ENCODE peak calls at places on chromosomes 12 and 14, in six cellular contexts. One of them, this sample, is unnamed.

GRCh38 chr14:103416916-103417315 is 31.7 kb downstream of the MARK3 start:
- DNase-seq in astrocyte of the spinal cord: no peak
- DNase-seq in AG04450: no peak
- DNase-seq in tibial nerve: no peak
- DNase-seq in tibial artery: no peak
- DNase-seq in K562: no peak
- DNase-seq in this sample: no peak

GRCh38 chr14:38143651-38144505 is 63.8 kb upstream of the SSTR1 start:
- DNase-seq in astrocyte of the spinal cord: peak
- DNase-seq in AG04450: peak
- DNase-seq in tibial nerve: no peak
- DNase-seq in tibial artery: no peak
- DNase-seq in K562: no peak
- DNase-seq in this sample: no peak

GRCh38 chr12:111100554-111100953 is 180.2 kb upstream of the MYL2 start:
- DNase-seq in astrocyte of the spinal cord: no peak
- DNase-seq in AG04450: no peak
- DNase-seq in tibial nerve: no peak
- DNase-seq in tibial artery: no peak
- DNase-seq in K562: no peak
- DNase-seq in this sample: no peak

GRCh38 chr12:110853856-110854255 is 7.1 kb downstream of the CCDC63 start:
- DNase-seq in astrocyte of the spinal cord: no peak
- DNase-seq in AG04450: no peak
- DNase-seq in tibial nerve: no peak
- DNase-seq in tibial artery: no peak
- DNase-seq in K562: no peak
- DNase-seq in this sample: no peak

GRCh38 chr12:49230176-49230575 is 34.7 kb upstream of the TUBA1C start:
- DNase-seq in astrocyte of the spinal cord: no peak
- DNase-seq in AG04450: no peak
- DNase-seq in tibial nerve: no peak
- DNase-seq in tibial artery: no peak
- DNase-seq in K562: no peak
- DNase-seq in this sample: no peak

GRCh38 chr12:68358532-68359485 is 26.6 kb upstream of the MDM1 start:
- DNase-seq in astrocyte of the spinal cord: peak
- DNase-seq in AG04450: peak
- DNase-seq in tibial nerve: peak
- DNase-seq in tibial artery: peak
- DNase-seq in K562: peak
- DNase-seq in this sample: peak

GRCh38 chr12:76698966-76699365 is 64.9 kb upstream of the ZDHHC17 start:
- DNase-seq in astrocyte of the spinal cord: no peak
- DNase-seq in AG04450: no peak
- DNase-seq in tibial nerve: no peak
- DNase-seq in tibial artery: no peak
- DNase-seq in K562: no peak
- DNase-seq in this sample: no peak

GRCh38 chr12:87274594-87275245 is 754.5 kb downstream of the C12orf50 start:
- DNase-seq in astrocyte of the spinal cord: peak
- DNase-seq in AG04450: no peak
- DNase-seq in tibial nerve: no peak
- DNase-seq in tibial artery: no peak
- DNase-seq in K562: peak
- DNase-seq in this sample: peak

GRCh38 chr12:51815571-51815970 is 32.9 kb downstream of the FIGNL2 start:
- DNase-seq in astrocyte of the spinal cord: no peak
- DNase-seq in AG04450: no peak
- DNase-seq in tibial nerve: no peak
- DNase-seq in tibial artery: no peak
- DNase-seq in K562: no peak
- DNase-seq in this sample: no peak

GRCh38 chr12:110262442-110263388 is 18.3 kb upstream of the ATP2A2 start:
- DNase-seq in astrocyte of the spinal cord: no peak
- DNase-seq in AG04450: no peak
- DNase-seq in tibial nerve: no peak
- DNase-seq in tibial artery: no peak
- DNase-seq in K562: no peak
- DNase-seq in this sample: no peak

GRCh38 chr14:29643415-29644206 is 284.0 kb downstream of the PRKD1 start:
- DNase-seq in astrocyte of the spinal cord: peak
- DNase-seq in AG04450: no peak
- DNase-seq in tibial nerve: no peak
- DNase-seq in tibial artery: no peak
- DNase-seq in K562: no peak
- DNase-seq in this sample: no peak

GRCh38 chr12:120884644-120885043 is 19.5 kb downstream of the SPPL3 start:
- DNase-seq in astrocyte of the spinal cord: no peak
- DNase-seq in AG04450: no peak
- DNase-seq in tibial nerve: no peak
- DNase-seq in tibial artery: no peak
- DNase-seq in K562: no peak
- DNase-seq in this sample: no peak

GRCh38 chr14:68692916-68693771 is 99.7 kb downstream of the ZFP36L1 start:
- DNase-seq in astrocyte of the spinal cord: peak
- DNase-seq in AG04450: peak
- DNase-seq in tibial nerve: no peak
- DNase-seq in tibial artery: peak
- DNase-seq in K562: no peak
- DNase-seq in this sample: no peak

GRCh38 chr12:4118017-4118510 is 155.5 kb upstream of the CCND2 start:
- DNase-seq in astrocyte of the spinal cord: peak
- DNase-seq in AG04450: peak
- DNase-seq in tibial nerve: peak
- DNase-seq in tibial artery: peak
- DNase-seq in K562: no peak
- DNase-seq in this sample: no peak

GRCh38 chr12:89507015-89507824 is 17.4 kb downstream of the GALNT4 start:
- DNase-seq in astrocyte of the spinal cord: no peak
- DNase-seq in AG04450: no peak
- DNase-seq in tibial nerve: no peak
- DNase-seq in tibial artery: no peak
- DNase-seq in K562: no peak
- DNase-seq in this sample: no peak

GRCh38 chr12:119593578-119594398 is at the start of gene TMEM233:
- DNase-seq in astrocyte of the spinal cord: peak
- DNase-seq in AG04450: no peak
- DNase-seq in tibial nerve: no peak
- DNase-seq in tibial artery: peak
- DNase-seq in K562: no peak
- DNase-seq in this sample: peak

GRCh38 chr12:48973531-48973930 is 2.0 kb upstream of the WNT10B start:
- DNase-seq in astrocyte of the spinal cord: no peak
- DNase-seq in AG04450: no peak
- DNase-seq in tibial nerve: peak
- DNase-seq in tibial artery: peak
- DNase-seq in K562: peak
- DNase-seq in this sample: no peak

GRCh38 chr14:105563347-105563737 is 37.0 kb downstream of the TMEM121 start:
- DNase-seq in astrocyte of the spinal cord: no peak
- DNase-seq in AG04450: no peak
- DNase-seq in tibial nerve: no peak
- DNase-seq in tibial artery: no peak
- DNase-seq in K562: no peak
- DNase-seq in this sample: no peak

GRCh38 chr14:71166434-71166833 is 259.2 kb downstream of the PCNX1 start:
- DNase-seq in astrocyte of the spinal cord: peak
- DNase-seq in AG04450: peak
- DNase-seq in tibial nerve: no peak
- DNase-seq in tibial artery: no peak
- DNase-seq in K562: no peak
- DNase-seq in this sample: peak

GRCh38 chr14:58060898-58061297 is 91.1 kb downstream of the ARMH4 start:
- DNase-seq in astrocyte of the spinal cord: no peak
- DNase-seq in AG04450: no peak
- DNase-seq in tibial nerve: no peak
- DNase-seq in tibial artery: no peak
- DNase-seq in K562: no peak
- DNase-seq in this sample: no peak

GRCh38 chr14:94011795-94012194 is 14.3 kb upstream of the OTUB2 start:
- DNase-seq in astrocyte of the spinal cord: peak
- DNase-seq in AG04450: no peak
- DNase-seq in tibial nerve: no peak
- DNase-seq in tibial artery: no peak
- DNase-seq in K562: no peak
- DNase-seq in this sample: no peak

GRCh38 chr12:58533652-58534051 is 386.7 kb downstream of the LRIG3 start:
- DNase-seq in astrocyte of the spinal cord: no peak
- DNase-seq in AG04450: no peak
- DNase-seq in tibial nerve: no peak
- DNase-seq in tibial artery: no peak
- DNase-seq in K562: no peak
- DNase-seq in this sample: no peak

GRCh38 chr12:43676183-43676813 is 82.3 kb downstream of the PUS7L start:
- DNase-seq in astrocyte of the spinal cord: no peak
- DNase-seq in AG04450: no peak
- DNase-seq in tibial nerve: no peak
- DNase-seq in tibial artery: no peak
- DNase-seq in K562: peak
- DNase-seq in this sample: peak

GRCh38 chr12:113071063-113071426 is 14.5 kb downstream of the DTX1 start:
- DNase-seq in astrocyte of the spinal cord: no peak
- DNase-seq in AG04450: no peak
- DNase-seq in tibial nerve: no peak
- DNase-seq in tibial artery: no peak
- DNase-seq in K562: no peak
- DNase-seq in this sample: no peak

GRCh38 chr14:56514663-56515371 is 64.8 kb upstream of the TMEM260 start:
- DNase-seq in astrocyte of the spinal cord: peak
- DNase-seq in AG04450: no peak
- DNase-seq in tibial nerve: no peak
- DNase-seq in tibial artery: no peak
- DNase-seq in K562: peak
- DNase-seq in this sample: no peak

GRCh38 chr14:103629503-103630121 is 601 bp downstream of the KLC1 start:
- DNase-seq in astrocyte of the spinal cord: no peak
- DNase-seq in AG04450: no peak
- DNase-seq in tibial nerve: no peak
- DNase-seq in tibial artery: peak
- DNase-seq in K562: peak
- DNase-seq in this sample: peak

GRCh38 chr12:82326905-82327503 is 31.2 kb downstream of the CCDC59 start:
- DNase-seq in astrocyte of the spinal cord: peak
- DNase-seq in AG04450: no peak
- DNase-seq in tibial nerve: no peak
- DNase-seq in tibial artery: no peak
- DNase-seq in K562: peak
- DNase-seq in this sample: no peak

GRCh38 chr12:128940974-128941373 is 87.7 kb downstream of the GLT1D1 start:
- DNase-seq in astrocyte of the spinal cord: no peak
- DNase-seq in AG04450: no peak
- DNase-seq in tibial nerve: no peak
- DNase-seq in tibial artery: no peak
- DNase-seq in K562: no peak
- DNase-seq in this sample: no peak

GRCh38 chr12:54138219-54138618 is 50.6 kb downstream of the SMUG1 start:
- DNase-seq in astrocyte of the spinal cord: no peak
- DNase-seq in AG04450: no peak
- DNase-seq in tibial nerve: no peak
- DNase-seq in tibial artery: no peak
- DNase-seq in K562: no peak
- DNase-seq in this sample: no peak

GRCh38 chr12:116423053-116423452 is 136.1 kb upstream of the MAP1LC3B2 start:
- DNase-seq in astrocyte of the spinal cord: peak
- DNase-seq in AG04450: no peak
- DNase-seq in tibial nerve: no peak
- DNase-seq in tibial artery: no peak
- DNase-seq in K562: no peak
- DNase-seq in this sample: no peak
- TF ChIP-seq CTCF in astrocyte of the spinal cord: no peak
- TF ChIP-seq CTCF in AG04450: no peak
- TF ChIP-seq CTCF in tibial nerve: no peak
- TF ChIP-seq CTCF in tibial artery: no peak
- TF ChIP-seq CTCF in K562: no peak
- TF ChIP-seq CTCF in this sample: no peak

GRCh38 chr14:26123459-26123858 is 474.4 kb downstream of the NOVA1 start:
- DNase-seq in astrocyte of the spinal cord: no peak
- DNase-seq in AG04450: no peak
- DNase-seq in tibial nerve: no peak
- DNase-seq in tibial artery: no peak
- DNase-seq in K562: no peak
- DNase-seq in this sample: no peak
- TF ChIP-seq CTCF in astrocyte of the spinal cord: no peak
- TF ChIP-seq CTCF in AG04450: no peak
- TF ChIP-seq CTCF in tibial nerve: no peak
- TF ChIP-seq CTCF in tibial artery: no peak
- TF ChIP-seq CTCF in K562: no peak
- TF ChIP-seq CTCF in this sample: no peak

GRCh38 chr14:32206552-32206951 is 3.5 kb upstream of the RNU6-8 start:
- DNase-seq in astrocyte of the spinal cord: no peak
- DNase-seq in AG04450: no peak
- DNase-seq in tibial nerve: no peak
- DNase-seq in tibial artery: no peak
- DNase-seq in K562: no peak
- DNase-seq in this sample: no peak

GRCh38 chr14:32203928-32204357 is 874 bp upstream of the RNU6-8 start:
- DNase-seq in astrocyte of the spinal cord: no peak
- DNase-seq in AG04450: no peak
- DNase-seq in tibial nerve: no peak
- DNase-seq in tibial artery: no peak
- DNase-seq in K562: no peak
- DNase-seq in this sample: peak

GRCh38 chr14:32208490-32208889 is 5.4 kb upstream of the RNU6-8 start:
- DNase-seq in astrocyte of the spinal cord: no peak
- DNase-seq in AG04450: no peak
- DNase-seq in tibial nerve: no peak
- DNase-seq in tibial artery: no peak
- DNase-seq in K562: no peak
- DNase-seq in this sample: no peak

GRCh38 chr14:32205554-32205953 is 2.5 kb upstream of the RNU6-8 start:
- DNase-seq in astrocyte of the spinal cord: no peak
- DNase-seq in AG04450: no peak
- DNase-seq in tibial nerve: no peak
- DNase-seq in tibial artery: no peak
- DNase-seq in K562: no peak
- DNase-seq in this sample: no peak

GRCh38 chr14:32205984-32206383 is 2.9 kb upstream of the RNU6-8 start:
- DNase-seq in astrocyte of the spinal cord: no peak
- DNase-seq in AG04450: no peak
- DNase-seq in tibial nerve: no peak
- DNase-seq in tibial artery: no peak
- DNase-seq in K562: no peak
- DNase-seq in this sample: no peak
- TF ChIP-seq CTCF in astrocyte of the spinal cord: no peak
- TF ChIP-seq CTCF in AG04450: no peak
- TF ChIP-seq CTCF in tibial nerve: no peak
- TF ChIP-seq CTCF in tibial artery: no peak
- TF ChIP-seq CTCF in K562: no peak
- TF ChIP-seq CTCF in this sample: no peak

DNA sequence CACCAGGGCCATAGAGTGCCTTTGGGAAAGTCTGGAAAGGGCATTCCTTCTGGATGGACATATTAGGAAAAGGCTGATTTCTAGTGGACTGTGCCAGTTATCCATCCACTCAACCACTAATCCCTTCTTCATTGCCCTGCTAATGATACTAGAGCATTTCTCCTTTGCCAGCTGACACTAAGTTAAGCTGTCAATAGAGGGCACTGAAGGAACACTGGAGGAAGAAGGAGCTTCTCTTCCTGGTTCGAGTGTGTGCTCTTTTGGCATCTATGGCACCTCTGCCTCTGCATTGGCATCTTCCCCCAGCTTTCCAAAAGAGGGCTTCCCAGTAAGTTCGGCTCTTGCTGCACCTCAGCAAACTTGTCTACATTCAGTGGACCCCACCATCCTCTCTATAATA is 165.4 kb downstream of the DERA start:
- DNase-seq in astrocyte of the spinal cord: peak
- DNase-seq in AG04450: no peak
- DNase-seq in tibial nerve: no peak
- DNase-seq in tibial artery: no peak
- DNase-seq in K562: no peak
- DNase-seq in this sample: peak
- TF ChIP-seq CTCF in astrocyte of the spinal cord: peak
- TF ChIP-seq CTCF in AG04450: peak
- TF ChIP-seq CTCF in tibial nerve: no peak
- TF ChIP-seq CTCF in tibial artery: no peak
- TF ChIP-seq CTCF in K562: no peak
- TF ChIP-seq CTCF in this sample: no peak